ENCODE peak calls at places on chromosomes 6 and 20, in four cellular contexts. K is ovary; M is neuronal stem cell; U is CD8-positive, alpha-beta memory T cell. O is an unnamed sample.

GRCh38 chr6:149026530-149026942 is 279.7 kb downstream of the UST start:
- DNase-seq in K (no peak), M (peak; percentile 44), U (no peak), O (no peak)

GRCh38 chr6:13354331-13355042 is 26.1 kb upstream of the TBC1D7 start:
- DNase-seq in U (no peak), K (no peak), M (no peak), O (no peak)

GRCh38 chr6:31378721-31379103 is 21.7 kb upstream of the HLA-B start:
- DNase-seq in K (no peak), U (no peak), M (no peak), O (no peak)

GRCh38 chr6:111282564-111282963 is 195.3 kb downstream of the SLC16A10 start:
- DNase-seq in K (no peak), U (no peak), M (no peak), O (no peak)

GRCh38 chr20:58891686-58892125 is 39.2 kb downstream of the GNAS start:
- DNase-seq in M (peak; percentile 51), U (no peak), K (peak; percentile 41), O (peak; percentile 39)

GRCh38 chr6:121297699-121298098 is 36.6 kb downstream of the TBC1D32 start:
- DNase-seq in K (no peak), U (no peak), M (no peak), O (no peak)

GRCh38 chr6:33329058-33329457 is 11.5 kb upstream of the ZBTB22 start:
- DNase-seq in M (no peak), K (no peak), U (no peak), O (no peak)

GRCh38 chr6:75430631-75431345 is 62.8 kb downstream of the FILIP1 start:
- DNase-seq in M (no peak), K (no peak), U (no peak), O (no peak)

GRCh38 chr20:38229376-38230252 is 30.9 kb downstream of the KIAA1755 start:
- DNase-seq in K (no peak), M (no peak), U (no peak), O (no peak)

GRCh38 chr20:53873249-53873642 is 197.1 kb downstream of the BCAS1 start:
- DNase-seq in U (no peak), M (no peak), K (no peak), O (no peak)
- H3K4me3 ChIP-seq in U (peak overlapping the region; percentile 59), M (no peak overlapping the region), K (no peak overlapping the region), O (peak overlapping the region; percentile 56)

DNA sequence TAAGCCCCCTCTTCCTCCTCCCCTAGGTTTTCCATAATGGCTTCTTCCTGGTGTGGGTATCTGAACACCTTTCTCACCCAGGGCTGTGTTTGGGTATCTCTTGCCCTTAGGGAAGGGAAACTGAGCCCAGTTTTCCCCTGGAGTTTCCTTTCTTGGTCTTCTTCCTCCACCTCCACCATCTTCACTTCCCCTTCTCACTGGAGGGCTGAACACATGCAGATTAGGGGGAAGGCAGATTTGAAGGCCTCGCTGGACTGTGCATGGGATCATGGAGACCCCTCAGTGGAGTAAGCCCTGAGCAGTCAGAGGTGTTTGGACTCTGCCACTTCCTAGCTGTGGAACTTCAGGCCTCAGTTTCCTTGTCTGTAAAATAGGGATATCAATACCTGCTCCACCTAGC is 27.8 kb downstream of the FOXP4 start:
- DNase-seq in M (no peak), K (no peak), U (no peak), O (no peak)
- H3K4me1 ChIP-seq in M (peaks cover 73% of the 10 kb centered on the region), K (no peaks in the 10 kb centered on the region), U (no peaks in the 10 kb centered on the region), O (no peaks in the 10 kb centered on the region)

GRCh38 chr6:147641511-147641910 is 133.0 kb downstream of the SAMD5 start:
- DNase-seq in M (no peak), K (no peak), U (no peak), O (no peak)

GRCh38 chr6:147642458-147642857 is 134.0 kb downstream of the SAMD5 start:
- DNase-seq in K (no peak), U (no peak), M (no peak), O (no peak)

GRCh38 chr6:147648936-147649335 is 140.4 kb downstream of the SAMD5 start:
- DNase-seq in K (no peak), M (no peak), U (no peak), O (no peak)

DNA sequence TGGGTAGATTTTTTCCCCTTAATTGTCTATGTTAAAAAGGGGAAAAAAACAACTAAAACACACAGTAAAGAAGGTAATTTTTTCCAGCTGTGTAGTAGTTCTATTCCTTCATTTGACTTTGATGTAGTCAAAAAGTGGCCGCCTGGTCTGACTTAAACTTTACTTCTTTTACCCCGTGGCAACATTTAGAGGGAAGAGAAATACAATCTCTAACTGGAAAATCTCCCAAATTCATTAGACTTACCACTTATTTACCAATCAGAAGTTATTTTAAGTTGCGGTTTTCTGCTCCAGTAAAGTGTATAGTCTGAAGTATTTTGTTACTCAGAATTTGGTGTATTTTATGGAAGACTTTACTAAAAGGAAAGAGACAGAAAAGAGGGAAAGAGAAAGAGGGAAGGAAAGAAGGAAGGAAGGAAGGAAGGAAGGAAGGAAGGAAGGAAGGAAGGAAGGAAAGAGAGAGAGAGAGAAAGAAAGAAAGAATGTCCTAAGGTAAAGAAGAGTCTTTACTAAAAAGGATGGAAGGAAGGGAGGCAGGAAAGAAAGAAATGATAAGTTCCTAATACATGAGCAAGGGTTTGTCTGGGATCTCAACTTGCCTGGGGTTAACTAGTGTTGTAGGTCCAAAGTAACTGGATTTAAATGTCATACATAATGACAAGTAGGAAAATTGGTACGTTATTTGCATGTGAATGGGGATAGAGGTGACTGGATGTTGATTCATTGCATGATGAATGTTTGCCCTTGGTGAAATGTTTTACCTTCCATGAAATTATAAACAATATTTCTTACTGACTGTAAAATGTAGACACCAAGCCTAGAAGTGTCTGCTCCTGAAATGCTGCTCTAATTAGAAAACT is 135.1 kb downstream of the SAMD5 start:
- DNase-seq in K (no peak), M (no peak), U (no peak), O (no peak)
- H3K27ac ChIP-seq in K (no peak overlapping the region), M (no peak overlapping the region), U (no peak overlapping the region), O (no peak overlapping the region)

DNA sequence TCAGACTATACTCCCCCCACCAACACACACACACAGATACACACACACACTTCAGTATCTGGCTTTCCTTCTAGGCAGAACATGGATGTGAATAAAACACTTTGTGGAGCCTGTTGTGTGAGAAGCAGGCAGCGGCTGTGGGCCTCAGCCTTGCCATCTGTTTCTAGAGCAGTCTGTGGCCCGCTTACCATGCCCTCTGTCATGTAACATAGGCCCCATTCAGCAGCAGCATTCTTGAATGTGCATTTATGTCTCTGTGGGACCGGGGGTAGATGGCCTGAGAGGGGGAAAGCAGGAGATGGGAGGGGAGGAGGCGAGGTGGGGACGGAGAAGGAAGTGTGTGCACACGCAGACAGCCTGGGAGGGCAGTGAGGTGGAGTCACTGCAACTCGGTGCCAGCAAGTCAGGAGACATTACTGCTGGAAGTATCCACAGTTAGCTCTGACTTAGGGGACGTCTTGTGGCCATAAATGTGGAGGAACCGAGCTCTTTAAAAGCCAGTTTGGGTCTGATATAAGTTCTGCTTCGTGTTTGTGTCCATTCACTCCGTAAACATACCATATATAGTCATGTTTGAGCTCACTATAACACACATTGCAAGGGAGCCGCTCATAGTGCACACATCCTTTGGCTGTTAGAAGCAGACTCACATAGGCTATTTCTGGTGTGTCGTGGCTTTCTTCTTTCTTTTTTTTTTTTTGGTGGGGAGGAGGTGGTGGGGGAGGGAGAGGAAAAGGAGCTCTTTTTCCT is 38.5 kb downstream of the RREB1 start:
- DNase-seq in M (no peak), K (peak; percentile 51), U (no peak), O (no peak)
- H3K4me3 ChIP-seq in M (no peak overlapping the region), K (no peak overlapping the region), U (peak overlapping the region; percentile 37), O (peak overlapping the region; percentile 10)

GRCh38 chr20:46358336-46359058 is 47.9 kb downstream of the ELMO2 start:
- DNase-seq in U (no peak), M (no peak), K (no peak), O (no peak)
- H3K4me1 ChIP-seq in U (peaks cover 55% of the 10 kb centered on the region), M (peaks cover 2% of the 10 kb centered on the region), K (peaks cover 12% of the 10 kb centered on the region), O (peaks cover 39% of the 10 kb centered on the region)